ENCODE peak calls at places on chromosomes 13 and 19, in seven cellular contexts. E, C, F, W, Y, A and B are unnamed samples.

GRCh38 chr13:79637086-79637763 is 156.3 kb downstream of the NDFIP2 start:
- DNase-seq in A (no peak), F (no peak), Y (peak), W (no peak), C (peak), E (no peak), B (no peak)

GRCh38 chr19:41325947-41326706 is 16.2 kb downstream of the CCDC97 start:
- DNase-seq in W (peak), A (no peak), Y (no peak), E (peak), C (peak), F (no peak), B (peak)

GRCh38 chr19:45999653-46000121 is 4.4 kb downstream of the CCDC61 start:
- DNase-seq in E (no peak), W (peak), A (no peak), C (peak), F (no peak), Y (peak), B (peak)

GRCh38 chr13:34294483-34295129 is 476.7 kb downstream of the RFC3 start:
- DNase-seq in Y (no peak), F (no peak), W (no peak), C (peak), E (no peak), A (no peak), B (no peak)

GRCh38 chr13:112851107-112852046 is 117.6 kb upstream of the MCF2L start:
- DNase-seq in C (no peak), F (no peak), W (no peak), A (no peak), E (no peak), Y (no peak), B (no peak)

GRCh38 chr13:114152285-114152645 is 19.8 kb upstream of the RASA3 start:
- DNase-seq in F (no peak), E (no peak), W (no peak), Y (no peak), A (no peak), C (no peak), B (no peak)

GRCh38 chr19:16508546-16508945 is 12.4 kb downstream of the C19orf44 start:
- DNase-seq in A (no peak), E (no peak), F (no peak), W (no peak), Y (no peak), C (no peak), B (no peak)

GRCh38 chr19:31139871-31140505 is 209.2 kb downstream of the TSHZ3 start:
- DNase-seq in F (no peak), A (no peak), C (peak), E (no peak), Y (no peak), W (peak), B (no peak)

GRCh38 chr13:98252931-98253470 is 75.9 kb upstream of the RNF113B start:
- DNase-seq in A (no peak), Y (no peak), E (no peak), F (no peak), W (peak), C (peak), B (no peak)

GRCh38 chr19:3146677-3147100 is 10.9 kb downstream of the GNA15 start:
- DNase-seq in Y (no peak), F (peak), E (peak), W (no peak), C (no peak), A (no peak), B (peak)

GRCh38 chr13:90594694-90595093 is 752.8 kb upstream of the MIR17HG start:
- DNase-seq in W (peak), F (no peak), E (no peak), A (no peak), Y (no peak), C (peak), B (no peak)

GRCh38 chr13:66558511-66558910 is 671.6 kb downstream of the PCDH9 start:
- DNase-seq in A (no peak), W (peak), Y (no peak), E (peak), F (no peak), C (peak), B (no peak)

GRCh38 chr13:93180376-93180966 is 46.1 kb upstream of the GPC6 start:
- DNase-seq in E (no peak), C (peak), A (no peak), Y (no peak), W (peak), F (no peak), B (no peak)

GRCh38 chr13:93182406-93182805 is 44.2 kb upstream of the GPC6 start:
- DNase-seq in C (no peak), Y (no peak), F (no peak), W (no peak), A (no peak), E (no peak), B (no peak)

DNA sequence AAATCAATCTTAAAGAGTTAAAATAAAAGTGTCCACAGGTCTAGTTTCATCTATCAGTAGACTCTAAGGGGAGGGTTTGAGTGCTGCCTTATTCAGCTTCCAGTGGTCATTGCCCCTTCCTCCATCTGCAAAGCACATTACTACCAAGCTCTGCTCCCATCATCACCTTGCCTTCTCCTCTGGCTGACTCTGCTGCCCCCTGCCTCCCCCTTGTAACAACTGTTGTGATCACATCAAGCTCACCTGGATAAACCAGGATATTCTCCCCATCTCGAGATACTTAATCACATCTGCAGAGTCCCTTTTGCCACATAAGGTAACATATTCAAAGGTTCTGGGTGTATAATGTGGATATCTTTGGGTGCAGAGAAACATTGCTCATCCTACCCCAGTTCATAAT is 43.3 kb upstream of the GPC6 start:
- DNase-seq in F (no peak), Y (no peak), C (no peak), W (no peak), E (no peak), A (no peak), B (no peak)
- TF ChIP-seq CTCF in F (no peak), Y (no peak), C (no peak), W (no peak), E (no peak), A (no peak), B (no peak)

GRCh38 chr13:111361873-111362648 is 41.6 kb downstream of the TEX29 start:
- DNase-seq in A (no peak), C (no peak), W (no peak), Y (no peak), F (no peak), E (no peak), B (no peak)

GRCh38 chr13:111359930-111360329 is 39.5 kb downstream of the TEX29 start:
- DNase-seq in A (no peak), W (no peak), F (no peak), C (no peak), E (no peak), Y (no peak), B (no peak)

GRCh38 chr13:111360452-111360851 is 40.0 kb downstream of the TEX29 start:
- DNase-seq in A (no peak), F (no peak), W (no peak), Y (no peak), E (no peak), C (no peak), B (no peak)

GRCh38 chr13:111361046-111361872 is 40.8 kb downstream of the TEX29 start:
- DNase-seq in W (no peak), F (no peak), Y (no peak), E (no peak), A (no peak), C (no peak), B (no peak)

GRCh38 chr13:111359237-111359915 is 38.9 kb downstream of the TEX29 start:
- DNase-seq in F (no peak), C (no peak), E (no peak), Y (no peak), W (no peak), A (no peak), B (no peak)
- TF ChIP-seq CTCF in F (no peak), C (no peak), E (no peak), Y (no peak), W (no peak), A (no peak), B (no peak)

DNA sequence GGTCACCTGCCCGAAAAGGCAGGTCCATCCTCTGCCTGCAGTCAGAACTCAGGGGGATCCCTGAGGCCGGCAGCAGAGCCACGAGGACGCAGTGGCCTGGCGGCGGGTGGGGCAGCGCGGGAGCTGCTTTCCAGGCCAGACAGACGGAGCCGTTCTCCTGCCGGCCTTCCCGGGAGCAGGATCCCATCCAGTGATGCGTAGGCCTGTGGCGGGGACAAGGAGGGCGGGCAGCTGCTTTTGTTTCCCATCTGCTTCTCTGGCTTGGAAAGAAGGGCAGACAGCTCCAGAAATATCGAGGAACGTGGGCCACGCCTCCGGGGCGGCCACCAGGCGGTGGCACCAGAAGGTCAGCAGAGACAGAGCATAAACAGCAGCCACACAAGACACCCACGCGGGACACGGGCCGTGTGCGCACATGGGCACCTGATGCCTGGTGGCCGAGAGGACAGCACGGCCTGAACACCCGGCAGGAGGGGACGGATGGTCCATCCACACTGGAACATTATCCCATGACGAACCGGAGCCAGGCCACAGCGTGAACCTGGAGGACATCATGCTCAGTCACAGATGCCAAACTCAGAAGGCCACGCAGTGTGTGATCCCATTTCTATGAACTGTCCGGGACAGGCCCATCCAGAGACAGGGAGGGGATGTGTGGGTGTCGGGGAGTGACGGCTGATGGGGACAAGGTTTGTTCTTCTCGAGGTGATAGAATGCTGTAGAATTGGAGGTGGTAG is 13.9 kb upstream of the MKNK2 start:
- DNase-seq in Y (no peak), A (no peak), C (peak), W (no peak), E (no peak), F (no peak), B (no peak)
- TF ChIP-seq CTCF in Y (no peak), A (no peak), C (peak), W (no peak), E (no peak), F (no peak), B (no peak)

GRCh38 chr13:23889598-23890224 is 511 bp upstream of the MIPEP start:
- DNase-seq in A (no peak), W (peak), C (peak), F (no peak), E (peak), Y (no peak), B (no peak)

GRCh38 chr13:23883255-23883654 is 5.9 kb downstream of the MIPEP start:
- DNase-seq in F (no peak), A (no peak), W (no peak), E (no peak), C (no peak), Y (no peak), B (no peak)

DNA sequence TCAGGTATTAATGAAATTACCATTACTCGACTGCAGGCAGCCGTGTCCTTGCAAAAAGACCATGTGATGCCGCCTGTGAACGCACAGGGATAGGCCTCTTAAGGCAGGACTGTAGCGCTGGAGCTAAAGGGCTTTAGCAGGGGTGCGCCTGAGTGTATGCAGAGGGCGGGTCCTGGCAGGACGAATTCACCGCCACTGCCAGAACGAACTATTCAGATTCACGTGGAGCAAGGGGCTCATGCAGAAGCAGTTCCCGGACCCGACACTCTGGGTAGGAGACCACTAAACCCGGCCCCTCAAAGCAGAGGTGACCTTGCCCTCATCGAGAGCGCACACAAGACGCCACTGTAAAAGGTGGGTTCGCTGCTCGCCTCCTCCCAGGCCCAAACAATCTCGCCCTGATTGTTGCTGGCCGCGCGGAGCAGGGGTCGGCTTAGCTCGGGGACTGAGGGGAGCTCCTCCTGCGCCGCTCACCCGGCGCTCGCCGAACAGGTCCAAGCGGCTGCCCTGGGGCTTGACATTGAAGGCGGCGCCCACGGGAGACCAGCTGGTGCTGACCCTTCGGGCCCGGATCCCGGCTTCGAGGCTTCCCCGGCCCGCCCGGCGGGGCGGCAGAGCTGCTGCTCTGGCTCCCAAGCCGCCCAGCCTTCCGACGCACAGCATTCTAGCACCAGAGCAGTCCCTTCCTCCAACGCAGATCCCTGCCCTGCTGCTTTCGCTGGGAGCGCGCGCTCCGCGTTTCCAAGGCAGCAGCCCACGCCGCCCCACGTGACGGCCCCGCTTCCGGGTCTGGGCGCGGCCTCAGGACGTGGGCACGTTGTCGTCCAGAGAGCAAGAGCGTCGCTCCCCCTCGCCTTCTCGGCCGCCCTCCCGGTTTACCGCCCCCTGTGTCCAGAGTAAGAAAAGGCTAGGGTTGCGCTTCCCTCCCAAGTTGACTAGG is at the start of gene MIPEP:
- DNase-seq in Y (peak), W (peak), A (peak), F (peak), E (peak), C (peak), B (peak)
- TF ChIP-seq CTCF in Y (peak), W (peak), A (peak), F (peak), E (peak), C (peak), B (peak)

GRCh38 chr13:39016789-39017188 is 21.1 kb downstream of the PROSER1 start:
- DNase-seq in A (no peak), C (peak), E (peak), Y (no peak), F (no peak), W (peak), B (peak)
- TF ChIP-seq CTCF in A (peak), C (peak), E (peak), Y (no peak), F (peak), W (peak), B (peak)

GRCh38 chr13:24727731-24728601 is 36.0 kb upstream of the RNF17 start:
- DNase-seq in Y (no peak), E (peak), F (peak), C (peak), A (no peak), W (peak), B (peak)
- TF ChIP-seq CTCF in Y (peak), E (peak), F (peak), C (peak), A (peak), W (peak), B (peak)

GRCh38 chr19:49803529-49803856 is 9.6 kb downstream of the FUZ start:
- DNase-seq in C (no peak), W (no peak), Y (no peak), F (no peak), A (no peak), E (no peak), B (no peak)

GRCh38 chr19:49801401-49801888 is 11.6 kb downstream of the FUZ start:
- DNase-seq in C (no peak), W (no peak), Y (peak), E (no peak), F (no peak), A (no peak), B (no peak)

GRCh38 chr19:49800771-49801170 is 12.3 kb downstream of the FUZ start:
- DNase-seq in A (no peak), Y (no peak), W (no peak), F (no peak), C (no peak), E (no peak), B (no peak)

GRCh38 chr19:49802836-49803528 is 10.1 kb downstream of the FUZ start:
- DNase-seq in E (no peak), F (no peak), W (no peak), A (no peak), Y (peak), C (no peak), B (no peak)

GRCh38 chr19:49801966-49802661 is 11.0 kb downstream of the FUZ start:
- DNase-seq in W (peak), C (peak), A (peak), Y (peak), E (no peak), F (no peak), B (no peak)
- TF ChIP-seq CTCF in W (peak), C (peak), A (no peak), Y (peak), E (no peak), F (no peak), B (no peak)